ENCODE peak calls at places on chromosome 6, in six cellular contexts. Y is PC-3, C is SK-N-SH, Q is GM23248, Z is HCT116, L is neural progenitor cell. O is an unnamed sample.

GRCh38 chr6:18680842-18681241 is 293.7 kb downstream of the RNF144B start:
- DNase-seq in C (no peak), L (no peak), Y (peak; percentile 12), Z (no peak), Q (no peak), O (no peak)

GRCh38 chr6:142843344-142843743 is 101.6 kb downstream of the HIVEP2 start:
- DNase-seq in Y (no peak), C (no peak), L (no peak), Q (no peak), Z (no peak), O (no peak)

GRCh38 chr6:8738951-8739350 is 303.6 kb upstream of the SLC35B3 start:
- DNase-seq in Z (no peak), Q (no peak), C (no peak), L (no peak), Y (no peak), O (no peak)

GRCh38 chr6:154754152-154754551 is 20.9 kb downstream of the SCAF8 start:
- DNase-seq in C (no peak), L (no peak), Y (no peak), Z (no peak), Q (peak; percentile 52), O (no peak)

GRCh38 chr6:32432050-32432450 is 7.6 kb upstream of the HLA-DRA start:
- DNase-seq in Y (peak; percentile 51), C (no peak), Q (peak; percentile 52), Z (peak; percentile 40), L (peak; percentile 23), O (peak; percentile 44)

GRCh38 chr6:45049188-45049843 is 278.8 kb upstream of the RUNX2 start:
- DNase-seq in Y (peak; percentile 51), Z (no peak), L (no peak), Q (no peak), C (no peak), O (no peak)

GRCh38 chr6:125558451-125558850 is 191.0 kb upstream of the HEY2 start:
- DNase-seq in Y (no peak), C (no peak), Q (no peak), L (peak; percentile 80), Z (no peak), O (no peak)

GRCh38 chr6:117463762-117464665 is 18.5 kb upstream of the DCBLD1 start:
- DNase-seq in C (no peak), L (no peak), Z (no peak), Q (peak; percentile 85), Y (peak; percentile 73), O (no peak)

GRCh38 chr6:52388790-52389189 is 26.8 kb downstream of the PAQR8 start:
- DNase-seq in Y (no peak), Q (no peak), L (no peak), C (no peak), Z (no peak), O (no peak)

GRCh38 chr6:118146584-118146983 is 239.5 kb downstream of the SLC35F1 start:
- DNase-seq in Y (no peak), L (no peak), Q (no peak), Z (no peak), C (no peak), O (no peak)

GRCh38 chr6:118319890-118320289 is 228.2 kb upstream of the PLN start:
- DNase-seq in L (peak; percentile 49), Q (no peak), C (no peak), Y (no peak), Z (no peak), O (no peak)

GRCh38 chr6:19024737-19025136 is 637.6 kb downstream of the RNF144B start:
- DNase-seq in L (peak; percentile 75), Z (peak; percentile 54), C (peak; percentile 5), Q (peak; percentile 52), Y (peak; percentile 81), O (no peak)

GRCh38 chr6:108167449-108167903 is 1.7 kb downstream of the NR2E1 start:
- DNase-seq in C (no peak), Q (no peak), Y (no peak), Z (no peak), L (peak; percentile 77), O (no peak)

GRCh38 chr6:156774872-156775405 is 2.2 kb upstream of the ARID1B start:
- DNase-seq in Z (no peak), C (no peak), Y (no peak), L (peak; percentile 50), Q (peak; percentile 60), O (no peak)

GRCh38 chr6:51913265-51913664 is 174.1 kb downstream of the PKHD1 start:
- DNase-seq in C (no peak), Q (no peak), Y (no peak), L (no peak), Z (no peak), O (no peak)

GRCh38 chr6:154169193-154169847 is 130.3 kb downstream of the OPRM1 start:
- DNase-seq in Y (no peak), L (no peak), Z (no peak), Q (no peak), C (no peak), O (no peak)

GRCh38 chr6:21992178-21992967 is 304.5 kb downstream of the PRL start:
- DNase-seq in L (no peak), C (no peak), Z (no peak), Y (peak; percentile 64), Q (peak; percentile 77), O (no peak)

GRCh38 chr6:92810913-92811312 is 608.4 kb downstream of the EPHA7 start:
- DNase-seq in Q (peak; percentile 34), C (peak; percentile 47), L (peak; percentile 83), Y (peak; percentile 41), Z (peak; percentile 3), O (peak; percentile 76)

GRCh38 chr6:157656437-157657005 is 166.5 kb upstream of the SNX9 start:
- DNase-seq in Z (no peak), Q (peak; percentile 40), Y (no peak), L (no peak), C (no peak), O (no peak)

GRCh38 chr6:125301435-125302391 is at the start of gene HDDC2:
- DNase-seq in Q (peak; percentile 90), Z (peak; percentile 28), Y (peak; percentile 55), L (peak; percentile 90), C (peak; percentile 89), O (peak; percentile 56)

GRCh38 chr6:130432838-130433237 is 67.0 kb downstream of the TMEM200A start:
- DNase-seq in Y (no peak), C (no peak), L (no peak), Q (no peak), Z (no peak), O (no peak)

GRCh38 chr6:64665137-64665536 is 1029.5 kb downstream of the PHF3 start:
- DNase-seq in L (no peak), C (no peak), Q (no peak), Y (no peak), Z (no peak), O (no peak)

GRCh38 chr6:25670208-25670607 is 18.2 kb downstream of the SCGN start:
- DNase-seq in Z (no peak), Q (no peak), L (no peak), C (no peak), Y (no peak), O (no peak)

GRCh38 chr6:156175971-156176421 is 601.2 kb upstream of the ARID1B start:
- DNase-seq in L (peak; percentile 88), Z (peak; percentile 38), C (peak; percentile 64), Y (peak; percentile 33), Q (no peak), O (no peak)

GRCh38 chr6:29722773-29723665 is at the start of gene HLA-F:
- DNase-seq in Z (peak; percentile 67), Y (peak; percentile 90), C (peak; percentile 70), L (peak; percentile 75), Q (peak; percentile 82), O (peak; percentile 85)
- H3K9ac ChIP-seq in Z (peak within 1 kb of the TSS; percentile 72), Y (peak within 1 kb of the TSS; percentile 37), C (no peak within 1 kb of the TSS), L (no peak within 1 kb of the TSS), Q (peak within 1 kb of the TSS; percentile 37), O (peak within 1 kb of the TSS; percentile 70)

DNA sequence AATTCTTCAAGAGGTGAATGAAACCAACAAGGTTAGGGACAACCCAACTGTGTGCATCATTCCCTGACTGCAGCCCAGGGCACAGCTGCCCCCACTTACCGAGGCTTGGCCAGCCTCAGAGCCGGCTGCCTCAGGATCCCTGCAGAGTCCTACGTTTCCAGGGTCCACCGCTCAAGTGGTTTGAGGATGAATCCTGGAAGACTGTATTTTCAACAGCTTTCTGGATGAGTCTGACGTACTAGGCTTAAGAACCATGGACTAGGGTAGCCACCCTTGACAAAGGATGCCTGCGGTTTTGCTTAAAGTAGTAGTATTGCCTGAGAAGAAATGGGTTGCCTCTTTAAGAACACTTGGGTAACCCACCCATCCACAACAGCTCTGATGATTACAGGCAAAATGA is 101.4 kb downstream of the FOXC1 start:
- DNase-seq in Y (no peak), Z (no peak), C (no peak), L (no peak), Q (no peak), O (no peak)
- H3K27ac ChIP-seq in Y (no peak overlapping the region), Z (no peak overlapping the region), C (no peak overlapping the region), L (no peak overlapping the region), Q (no peak overlapping the region), O (no peak overlapping the region)

GRCh38 chr6:137547601-137548000 is 53.4 kb upstream of the OLIG3 start:
- DNase-seq in Q (no peak), L (no peak), C (no peak), Y (no peak), Z (no peak), O (no peak)

GRCh38 chr6:137552146-137552545 is 58.0 kb upstream of the OLIG3 start:
- DNase-seq in Q (no peak), L (no peak), Y (no peak), Z (no peak), C (no peak), O (no peak)

GRCh38 chr6:137550527-137550926 is 56.3 kb upstream of the OLIG3 start:
- DNase-seq in Y (no peak), Q (no peak), Z (no peak), L (peak; percentile 42), C (no peak), O (no peak)

GRCh38 chr6:137549106-137549505 is 54.9 kb upstream of the OLIG3 start:
- DNase-seq in C (no peak), Y (no peak), Z (no peak), L (no peak), Q (no peak), O (no peak)

GRCh38 chr6:137552809-137553208 is 58.6 kb upstream of the OLIG3 start:
- DNase-seq in L (no peak), C (no peak), Y (no peak), Q (no peak), Z (no peak), O (no peak)
- TF ChIP-seq EZH2phosphoT487 in L (no peak), C (no peak), Y (no peak), Q (no peak), Z (no peak), O (no peak)

DNA sequence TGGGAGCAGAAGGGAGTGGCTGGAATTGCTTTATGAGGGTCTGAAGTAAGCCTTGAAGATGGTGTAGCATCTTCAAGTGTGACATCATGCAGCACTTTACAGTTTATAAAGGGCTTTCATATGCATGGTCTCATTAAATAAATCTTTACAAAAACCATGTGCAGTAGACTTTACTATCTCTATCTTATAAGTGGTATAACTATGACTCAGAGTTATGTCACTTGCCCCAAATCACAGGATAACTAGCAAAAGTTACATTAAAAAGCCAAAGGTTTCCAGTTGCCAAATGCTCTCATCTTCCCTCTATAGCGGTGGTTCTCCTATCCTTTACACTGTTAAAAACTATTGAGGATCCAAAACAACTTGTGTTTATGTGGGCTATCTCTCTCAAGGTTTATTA is 687.7 kb upstream of the MARCKS start:
- DNase-seq in Y (peak; percentile 57), Q (peak; percentile 47), C (no peak), L (no peak), Z (no peak), O (no peak)
- H3K9ac ChIP-seq in Y (no peak overlapping the region), Q (no peak overlapping the region), C (no peak overlapping the region), L (no peak overlapping the region), Z (no peak overlapping the region), O (no peak overlapping the region)

O was measured in MM.1S.